ENCODE peak calls at places on chromosomes 13 and 19, in five cellular contexts. N is islet precursor cell, S is NCI-H345, L is HCT116, V is SW480. E is an unnamed sample.

GRCh38 chr13:46550822-46551221 is 2.1 kb upstream of the LRCH1 start:
- DNase-seq in L (no peak), S (no peak), N (no peak), V (no peak), E (no peak)

GRCh38 chr13:36129539-36129938 is 1.6 kb downstream of the DCLK1 start:
- DNase-seq in V (no peak), N (no peak), S (no peak), L (no peak), E (no peak)

GRCh38 chr13:55440465-55441085 is 1700.1 kb upstream of the PRR20A start:
- DNase-seq in L (no peak), N (no peak), S (no peak), V (no peak), E (no peak)

GRCh38 chr19:43584484-43584883 is 8.9 kb downstream of the PINLYP start:
- DNase-seq in V (no peak), L (no peak), N (no peak), S (no peak), E (no peak)

GRCh38 chr19:35216026-35216832 is 12.3 kb downstream of the FAM187B start:
- DNase-seq in N (peak; percentile 43), S (no peak), V (no peak), L (no peak), E (no peak)

GRCh38 chr19:41398042-41398403 is 405 bp downstream of the BCKDHA start:
- DNase-seq in S (no peak), N (no peak), L (no peak), V (no peak), E (no peak)

GRCh38 chr13:21852043-21852442 is 181.2 kb downstream of the FGF9 start:
- DNase-seq in L (no peak), V (no peak), S (no peak), N (no peak), E (no peak)

GRCh38 chr19:33098023-33098652 is 17.2 kb downstream of the GPATCH1 start:
- DNase-seq in S (no peak), V (no peak), L (no peak), N (no peak), E (no peak)

GRCh38 chr19:43395561-43395960 is 19.1 kb upstream of the TEX101 start:
- DNase-seq in N (peak; percentile 33), V (no peak), L (no peak), S (no peak), E (peak; percentile 8)

GRCh38 chr19:40530091-40530901 is 46.4 kb upstream of the SHKBP1 start:
- DNase-seq in N (peak; percentile 82), L (no peak), S (peak; percentile 90), V (no peak), E (peak; percentile 26)

GRCh38 chr13:79901336-79901735 is 420.4 kb downstream of the NDFIP2 start:
- DNase-seq in V (no peak), S (no peak), N (no peak), L (no peak), E (no peak)

GRCh38 chr13:32905063-32905863 is 111.0 kb upstream of the KL start:
- DNase-seq in S (peak; percentile 1), L (no peak), V (peak; percentile 42), N (no peak), E (peak; percentile 41)

GRCh38 chr13:93875527-93875926 is 604.0 kb downstream of the DCT start:
- DNase-seq in N (no peak), L (no peak), S (no peak), V (no peak), E (peak; percentile 25)

GRCh38 chr19:33348301-33349010 is 25.1 kb upstream of the CEBPG start:
- DNase-seq in N (peak; percentile 67), S (no peak), L (no peak), V (no peak), E (no peak)

GRCh38 chr13:28530729-28531194 is 35.8 kb upstream of the FLT1 start:
- DNase-seq in V (peak; percentile 50), L (no peak), S (no peak), N (no peak), E (no peak)

GRCh38 chr19:17021793-17022590 is 4.6 kb downstream of the CPAMD8 start:
- DNase-seq in V (no peak), N (peak; percentile 71), L (no peak), S (no peak), E (no peak)

GRCh38 chr13:41458939-41459753 is 1.8 kb downstream of the RGCC start:
- DNase-seq in L (peak; percentile 28), V (peak; percentile 73), S (no peak), N (no peak), E (no peak)

GRCh38 chr19:13262450-13262849 is 112.2 kb downstream of the IER2 start:
- DNase-seq in S (no peak), L (no peak), V (peak; percentile 58), N (no peak), E (peak; percentile 34)

GRCh38 chr19:2250765-2251576 is 1.8 kb downstream of the AMH start:
- DNase-seq in V (no peak), S (no peak), N (no peak), L (no peak), E (peak; percentile 22)

GRCh38 chr19:28400953-28401671 is 811.8 kb downstream of the UQCRFS1 start:
- DNase-seq in V (no peak), N (no peak), L (no peak), S (peak; percentile 57), E (no peak)

GRCh38 chr13:75787249-75787940 is 151.3 kb downstream of the LMO7 start:
- DNase-seq in V (no peak), L (no peak), S (no peak), N (no peak), E (no peak)

GRCh38 chr19:10812902-10813404 is 23.1 kb downstream of the TMED1 start:
- DNase-seq in L (no peak), N (peak; percentile 86), S (no peak), V (no peak), E (no peak)

GRCh38 chr19:658059-658839 is 4.8 kb downstream of the RNF126 start:
- DNase-seq in N (no peak), L (no peak), S (no peak), V (no peak), E (no peak)

GRCh38 chr13:51625555-51626345 is 41.5 kb downstream of the WDFY2 start:
- DNase-seq in N (no peak), L (no peak), V (no peak), S (no peak), E (no peak)

GRCh38 chr19:14440049-14440448 is 6.9 kb downstream of the PKN1 start:
- DNase-seq in L (no peak), N (no peak), S (no peak), V (no peak), E (no peak)

GRCh38 chr19:6232567-6232966 is 47.2 kb downstream of the MLLT1 start:
- DNase-seq in V (no peak), S (no peak), N (no peak), L (no peak), E (no peak)

GRCh38 chr13:84481958-84482357 is 599.7 kb upstream of the SLITRK1 start:
- DNase-seq in V (no peak), S (no peak), N (no peak), L (no peak), E (no peak)

GRCh38 chr19:43464089-43464775 is 1.2 kb downstream of the LYPD3 start:
- DNase-seq in V (no peak), N (no peak), L (no peak), S (peak; percentile 67), E (peak; percentile 74)

GRCh38 chr13:50299546-50300249 is 284.5 kb downstream of the KCNRG start:
- DNase-seq in N (no peak), S (no peak), V (no peak), L (no peak), E (no peak)

GRCh38 chr13:25977216-25977615 is 74.6 kb downstream of the SHISA2 start:
- DNase-seq in N (peak; percentile 63), S (peak; percentile 52), V (peak; percentile 74), L (no peak), E (peak; percentile 7)

GRCh38 chr19:3207466-3208242 is 16.8 kb upstream of the CELF5 start:
- DNase-seq in N (no peak), S (no peak), L (no peak), V (no peak), E (no peak)

GRCh38 chr19:10486551-10486950 is 16.6 kb downstream of the KEAP1 start:
- DNase-seq in N (no peak), L (no peak), S (no peak), V (no peak), E (no peak)

GRCh38 chr13:32021785-32022184 is 9.8 kb upstream of the FRY start:
- DNase-seq in L (no peak), N (no peak), V (peak; percentile 16), S (no peak), E (no peak)